ENCODE peak calls at places on chromosome 13, in ten cellular contexts. One of them, this sample, is unnamed.

GRCh38 chr13:30569901-30570576 is 47.7 kb upstream of the USPL1 start:
- DNase-seq in A549: peak; percentile 13
- DNase-seq in heart left ventricle: peak; percentile 26
- DNase-seq in HFFc6: peak; percentile 94
- DNase-seq in HepG2: peak; percentile 52
- DNase-seq in tibial nerve: peak; percentile 29
- DNase-seq in activated naive CD8-positive, alpha-beta T cell treated with anti-CD3 and anti-CD28 coated beads for 36 hours: no peak
- DNase-seq in SJSA1: peak; percentile 73
- DNase-seq in NCI-H187 treated with DMSO at 0.1 percent for 48 hours: no peak
- DNase-seq in colonic mucosa: peak; percentile 24
- DNase-seq in this sample: no peak

GRCh38 chr13:112781881-112782361 is 92.1 kb downstream of the ATP11A start:
- DNase-seq in HepG2: no peak
- DNase-seq in tibial nerve: no peak
- DNase-seq in HFFc6: no peak
- DNase-seq in colonic mucosa: no peak
- DNase-seq in A549: no peak
- DNase-seq in activated naive CD8-positive, alpha-beta T cell treated with anti-CD3 and anti-CD28 coated beads for 36 hours: no peak
- DNase-seq in SJSA1: peak; percentile 12
- DNase-seq in heart left ventricle: peak; percentile 84
- DNase-seq in NCI-H187 treated with DMSO at 0.1 percent for 48 hours: no peak
- DNase-seq in this sample: no peak

GRCh38 chr13:29954082-29955043 is 103.9 kb upstream of the UBL3 start:
- DNase-seq in SJSA1: no peak
- DNase-seq in HepG2: no peak
- DNase-seq in heart left ventricle: no peak
- DNase-seq in tibial nerve: no peak
- DNase-seq in A549: no peak
- DNase-seq in colonic mucosa: no peak
- DNase-seq in NCI-H187 treated with DMSO at 0.1 percent for 48 hours: no peak
- DNase-seq in activated naive CD8-positive, alpha-beta T cell treated with anti-CD3 and anti-CD28 coated beads for 36 hours: peak; percentile 29
- DNase-seq in HFFc6: no peak
- DNase-seq in this sample: no peak

GRCh38 chr13:73090116-73090811 is 31.5 kb downstream of the KLF5 start:
- DNase-seq in A549: peak; percentile 79
- DNase-seq in HFFc6: peak; percentile 70
- DNase-seq in activated naive CD8-positive, alpha-beta T cell treated with anti-CD3 and anti-CD28 coated beads for 36 hours: peak; percentile 1
- DNase-seq in SJSA1: peak; percentile 48
- DNase-seq in NCI-H187 treated with DMSO at 0.1 percent for 48 hours: peak; percentile 96
- DNase-seq in HepG2: peak; percentile 95
- DNase-seq in tibial nerve: no peak
- DNase-seq in colonic mucosa: peak; percentile 81
- DNase-seq in heart left ventricle: no peak
- DNase-seq in this sample: peak; percentile 44

GRCh38 chr13:99281811-99282263 is 23.7 kb upstream of the GPR18 start:
- DNase-seq in A549: no peak
- DNase-seq in tibial nerve: peak; percentile 76
- DNase-seq in NCI-H187 treated with DMSO at 0.1 percent for 48 hours: no peak
- DNase-seq in heart left ventricle: peak; percentile 71
- DNase-seq in HFFc6: no peak
- DNase-seq in activated naive CD8-positive, alpha-beta T cell treated with anti-CD3 and anti-CD28 coated beads for 36 hours: peak; percentile 35
- DNase-seq in colonic mucosa: peak; percentile 50
- DNase-seq in HepG2: no peak
- DNase-seq in SJSA1: peak; percentile 71
- DNase-seq in this sample: no peak

GRCh38 chr13:110887955-110888333 is 26.9 kb downstream of the ANKRD10 start:
- DNase-seq in HFFc6: no peak
- DNase-seq in HepG2: no peak
- DNase-seq in SJSA1: peak; percentile 60
- DNase-seq in colonic mucosa: no peak
- DNase-seq in heart left ventricle: no peak
- DNase-seq in tibial nerve: no peak
- DNase-seq in A549: no peak
- DNase-seq in activated naive CD8-positive, alpha-beta T cell treated with anti-CD3 and anti-CD28 coated beads for 36 hours: no peak
- DNase-seq in NCI-H187 treated with DMSO at 0.1 percent for 48 hours: no peak
- DNase-seq in this sample: no peak

GRCh38 chr13:50224534-50224933 is 209.3 kb downstream of the KCNRG start:
- DNase-seq in colonic mucosa: no peak
- DNase-seq in activated naive CD8-positive, alpha-beta T cell treated with anti-CD3 and anti-CD28 coated beads for 36 hours: peak; percentile 23
- DNase-seq in SJSA1: no peak
- DNase-seq in tibial nerve: no peak
- DNase-seq in HFFc6: no peak
- DNase-seq in A549: no peak
- DNase-seq in heart left ventricle: no peak
- DNase-seq in HepG2: no peak
- DNase-seq in NCI-H187 treated with DMSO at 0.1 percent for 48 hours: no peak
- DNase-seq in this sample: no peak

GRCh38 chr13:59038824-59039223 is 1124.9 kb downstream of the DIAPH3 start:
- DNase-seq in activated naive CD8-positive, alpha-beta T cell treated with anti-CD3 and anti-CD28 coated beads for 36 hours: no peak
- DNase-seq in HepG2: no peak
- DNase-seq in tibial nerve: no peak
- DNase-seq in heart left ventricle: no peak
- DNase-seq in A549: no peak
- DNase-seq in colonic mucosa: no peak
- DNase-seq in NCI-H187 treated with DMSO at 0.1 percent for 48 hours: no peak
- DNase-seq in SJSA1: no peak
- DNase-seq in HFFc6: no peak
- DNase-seq in this sample: no peak

GRCh38 chr13:111541752-111542529 is 221.5 kb downstream of the TEX29 start:
- DNase-seq in HepG2: no peak
- DNase-seq in colonic mucosa: no peak
- DNase-seq in tibial nerve: no peak
- DNase-seq in SJSA1: peak; percentile 44
- DNase-seq in A549: no peak
- DNase-seq in heart left ventricle: no peak
- DNase-seq in HFFc6: no peak
- DNase-seq in activated naive CD8-positive, alpha-beta T cell treated with anti-CD3 and anti-CD28 coated beads for 36 hours: no peak
- DNase-seq in NCI-H187 treated with DMSO at 0.1 percent for 48 hours: no peak
- DNase-seq in this sample: no peak

This sample was measured in DND-41.